ENCODE peak calls at places on chromosomes 5 and 9, in six cellular contexts. One of them, this sample, is unnamed.

GRCh38 chr9:81849631-81850259 is 78.5 kb upstream of the SPATA31D4 start:
- DNase-seq in pancreas: no peak
- DNase-seq in A549: no peak
- DNase-seq in psoas muscle: no peak
- DNase-seq in left lung: no peak
- DNase-seq in tibial artery: no peak
- DNase-seq in this sample: no peak

GRCh38 chr9:114503522-114504340 is 1.5 kb downstream of the WHRN start:
- DNase-seq in pancreas: no peak
- DNase-seq in A549: no peak
- DNase-seq in psoas muscle: no peak
- DNase-seq in left lung: no peak
- DNase-seq in tibial artery: no peak
- DNase-seq in this sample: no peak

GRCh38 chr5:147887026-147887627 is 8.6 kb downstream of the SCGB3A2 start:
- DNase-seq in pancreas: no peak
- DNase-seq in A549: peak
- DNase-seq in psoas muscle: no peak
- DNase-seq in left lung: no peak
- DNase-seq in tibial artery: no peak
- DNase-seq in this sample: no peak

GRCh38 chr9:121906074-121906520 is 187.0 kb downstream of the TTLL11 start:
- DNase-seq in pancreas: no peak
- DNase-seq in A549: no peak
- DNase-seq in psoas muscle: no peak
- DNase-seq in left lung: no peak
- DNase-seq in tibial artery: no peak
- DNase-seq in this sample: no peak

GRCh38 chr9:134204041-134204440 is 39.7 kb upstream of the RNU6ATAC start:
- DNase-seq in pancreas: no peak
- DNase-seq in A549: no peak
- DNase-seq in psoas muscle: peak
- DNase-seq in left lung: peak
- DNase-seq in tibial artery: no peak
- DNase-seq in this sample: peak

GRCh38 chr5:34959323-34959722 is 30.0 kb downstream of the DNAJC21 start:
- DNase-seq in pancreas: no peak
- DNase-seq in A549: no peak
- DNase-seq in psoas muscle: no peak
- DNase-seq in left lung: no peak
- DNase-seq in tibial artery: no peak
- DNase-seq in this sample: no peak

GRCh38 chr9:36625006-36625600 is 52.4 kb downstream of the MELK start:
- DNase-seq in pancreas: no peak
- DNase-seq in A549: peak
- DNase-seq in psoas muscle: peak
- DNase-seq in left lung: no peak
- DNase-seq in tibial artery: peak
- DNase-seq in this sample: no peak

GRCh38 chr9:18520395-18520794 is 46.4 kb downstream of the ADAMTSL1 start:
- DNase-seq in pancreas: no peak
- DNase-seq in A549: no peak
- DNase-seq in psoas muscle: no peak
- DNase-seq in left lung: no peak
- DNase-seq in tibial artery: no peak
- DNase-seq in this sample: no peak

GRCh38 chr5:109416882-109417281 is 7.1 kb upstream of the PJA2 start:
- DNase-seq in pancreas: no peak
- DNase-seq in A549: no peak
- DNase-seq in psoas muscle: no peak
- DNase-seq in left lung: no peak
- DNase-seq in tibial artery: no peak
- DNase-seq in this sample: no peak

GRCh38 chr5:130762031-130762430 is 403.0 kb downstream of the HINT1 start:
- DNase-seq in pancreas: no peak
- DNase-seq in A549: no peak
- DNase-seq in psoas muscle: no peak
- DNase-seq in left lung: no peak
- DNase-seq in tibial artery: no peak
- DNase-seq in this sample: no peak

GRCh38 chr9:125748511-125749099 is 1.4 kb downstream of the PBX3 start:
- DNase-seq in pancreas: no peak
- DNase-seq in A549: no peak
- DNase-seq in psoas muscle: peak
- DNase-seq in left lung: peak
- DNase-seq in tibial artery: no peak
- DNase-seq in this sample: no peak

DNA sequence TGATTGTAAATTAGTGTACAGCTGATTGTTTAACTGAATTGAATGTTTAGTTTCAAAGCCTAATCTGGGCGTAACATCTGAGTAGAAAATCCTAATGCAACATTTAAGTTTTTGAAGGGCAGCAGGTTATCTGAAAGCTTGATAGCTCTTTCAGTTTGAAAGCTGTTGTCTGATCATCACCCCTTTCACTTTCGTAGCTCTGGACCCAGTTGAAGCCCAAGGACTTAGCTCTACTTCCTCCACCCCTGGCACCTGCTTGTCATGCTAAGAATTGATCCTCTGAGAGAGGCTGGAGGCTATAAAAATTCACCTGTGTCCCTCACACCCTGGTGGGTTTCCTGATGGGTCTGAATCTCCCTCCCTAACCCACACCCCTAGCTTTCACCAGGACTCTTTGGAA is 86.0 kb downstream of the ZFAND5 start:
- DNase-seq in pancreas: no peak
- DNase-seq in A549: no peak
- DNase-seq in psoas muscle: no peak
- DNase-seq in left lung: no peak
- DNase-seq in tibial artery: no peak
- DNase-seq in this sample: no peak
- H3K4me3 ChIP-seq in pancreas: no peak
- H3K4me3 ChIP-seq in A549: no peak
- H3K4me3 ChIP-seq in psoas muscle: no peak
- H3K4me3 ChIP-seq in left lung: no peak
- H3K4me3 ChIP-seq in tibial artery: no peak
- H3K4me3 ChIP-seq in this sample: no peak

DNA sequence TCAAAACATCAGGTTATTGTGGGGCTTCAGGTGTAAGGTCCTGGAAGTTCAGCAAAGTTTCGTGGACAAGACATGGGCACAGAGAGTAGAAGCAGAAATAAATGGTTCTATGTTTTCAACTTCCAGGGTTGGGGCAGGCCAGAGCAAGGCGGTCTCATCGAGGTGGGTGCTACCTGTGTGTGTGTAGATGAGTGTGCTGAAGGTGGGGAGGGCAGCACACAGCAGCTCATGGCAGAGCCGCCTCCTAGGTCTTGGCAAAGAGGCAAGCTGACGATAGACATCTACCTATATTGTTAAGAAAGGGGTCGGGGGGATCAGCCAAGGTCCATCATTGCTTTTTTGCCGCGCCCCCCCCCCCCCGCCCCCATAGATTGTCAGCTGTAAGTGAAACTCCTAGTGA is 3.8 kb downstream of the RAB24 start:
- DNase-seq in pancreas: no peak
- DNase-seq in A549: no peak
- DNase-seq in psoas muscle: no peak
- DNase-seq in left lung: peak
- DNase-seq in tibial artery: no peak
- DNase-seq in this sample: no peak
- H3K27ac ChIP-seq in pancreas: no peak
- H3K27ac ChIP-seq in A549: no peak
- H3K27ac ChIP-seq in psoas muscle: peak
- H3K27ac ChIP-seq in left lung: peak
- H3K27ac ChIP-seq in tibial artery: peak
- H3K27ac ChIP-seq in this sample: peak

DNA sequence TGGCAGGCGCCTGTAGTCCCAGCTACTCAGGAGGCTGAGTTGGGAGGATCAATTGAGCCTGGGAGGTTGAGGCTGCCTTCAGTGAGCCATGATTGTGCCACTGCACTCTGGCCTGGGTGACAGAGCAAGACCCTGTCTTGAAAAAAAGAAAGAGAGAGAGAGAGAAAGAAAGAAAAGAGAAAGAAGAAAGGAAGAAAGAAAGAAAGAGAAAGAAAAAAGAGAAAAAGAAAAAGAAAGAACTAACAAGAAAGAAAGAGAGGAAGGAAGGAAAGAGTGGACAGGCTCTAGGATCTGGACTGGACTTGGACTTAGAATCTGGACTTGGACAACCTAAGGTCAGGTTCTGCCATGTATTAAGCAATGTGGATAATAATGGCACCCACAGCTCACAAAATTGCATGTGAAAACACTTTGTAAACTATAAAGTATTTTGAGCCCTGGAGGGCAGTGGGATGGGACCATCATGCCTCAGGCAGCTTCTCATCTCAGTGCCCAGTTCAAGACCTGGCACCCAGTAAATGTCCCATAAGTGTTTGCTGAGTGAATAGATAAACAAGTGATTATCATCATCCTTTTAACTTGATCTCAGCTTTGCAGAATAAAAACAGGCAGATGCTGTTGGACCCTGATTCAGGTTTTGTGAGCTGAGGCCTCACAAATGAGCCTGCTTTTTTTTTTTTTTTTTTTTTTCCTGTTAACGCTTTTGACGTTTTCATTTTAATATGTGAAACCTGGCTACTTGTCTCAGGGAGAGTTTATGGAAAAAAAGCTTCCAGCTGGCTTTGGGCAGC is 12.8 kb upstream of the PHF19 start:
- DNase-seq in pancreas: no peak
- DNase-seq in A549: no peak
- DNase-seq in psoas muscle: no peak
- DNase-seq in left lung: no peak
- DNase-seq in tibial artery: no peak
- DNase-seq in this sample: no peak
- H3K4me3 ChIP-seq in pancreas: no peak
- H3K4me3 ChIP-seq in A549: no peak
- H3K4me3 ChIP-seq in psoas muscle: no peak
- H3K4me3 ChIP-seq in left lung: no peak
- H3K4me3 ChIP-seq in tibial artery: no peak
- H3K4me3 ChIP-seq in this sample: no peak

GRCh38 chr9:95028855-95029219 is 288.7 kb downstream of the FANCC start:
- DNase-seq in pancreas: peak
- DNase-seq in A549: no peak
- DNase-seq in psoas muscle: no peak
- DNase-seq in left lung: no peak
- DNase-seq in tibial artery: no peak
- DNase-seq in this sample: no peak
- H3K27ac ChIP-seq in pancreas: peak
- H3K27ac ChIP-seq in A549: peak
- H3K27ac ChIP-seq in psoas muscle: peak
- H3K27ac ChIP-seq in left lung: no peak
- H3K27ac ChIP-seq in tibial artery: peak
- H3K27ac ChIP-seq in this sample: peak

GRCh38 chr5:51398875-51399635 is 15.8 kb downstream of the ISL1 start:
- DNase-seq in pancreas: peak
- DNase-seq in A549: no peak
- DNase-seq in psoas muscle: no peak
- DNase-seq in left lung: peak
- DNase-seq in tibial artery: no peak
- DNase-seq in this sample: no peak
- H3K4me3 ChIP-seq in pancreas: no peak
- H3K4me3 ChIP-seq in A549: no peak
- H3K4me3 ChIP-seq in psoas muscle: no peak
- H3K4me3 ChIP-seq in left lung: no peak
- H3K4me3 ChIP-seq in tibial artery: no peak
- H3K4me3 ChIP-seq in this sample: no peak

DNA sequence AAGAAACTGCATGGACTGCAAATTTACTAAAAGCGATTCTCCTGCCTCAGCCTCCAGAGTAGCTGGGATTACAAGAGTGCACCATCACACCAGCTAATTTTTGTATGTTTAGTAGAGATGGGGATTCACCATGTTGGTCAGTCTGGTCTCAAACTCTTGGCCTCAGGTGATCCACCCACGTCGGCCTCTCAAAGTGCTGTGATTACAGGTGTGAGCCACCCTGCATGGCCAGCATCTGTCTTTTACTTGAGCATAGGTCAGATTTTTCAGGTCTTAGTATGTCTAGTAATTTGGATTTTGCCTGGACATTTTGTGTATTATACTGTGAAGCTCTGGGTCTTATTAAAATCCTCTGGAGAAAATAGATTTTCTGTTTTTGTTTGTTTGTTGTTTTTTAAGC is 277.8 kb upstream of the VLDLR start:
- DNase-seq in pancreas: no peak
- DNase-seq in A549: no peak
- DNase-seq in psoas muscle: no peak
- DNase-seq in left lung: no peak
- DNase-seq in tibial artery: no peak
- DNase-seq in this sample: no peak
- H3K27ac ChIP-seq in pancreas: no peak
- H3K27ac ChIP-seq in A549: no peak
- H3K27ac ChIP-seq in psoas muscle: no peak
- H3K27ac ChIP-seq in left lung: no peak
- H3K27ac ChIP-seq in tibial artery: no peak
- H3K27ac ChIP-seq in this sample: no peak

GRCh38 chr5:112647428-112647827 is 90.3 kb upstream of the APC start:
- DNase-seq in pancreas: no peak
- DNase-seq in A549: no peak
- DNase-seq in psoas muscle: no peak
- DNase-seq in left lung: no peak
- DNase-seq in tibial artery: no peak
- DNase-seq in this sample: no peak
- H3K4me3 ChIP-seq in pancreas: no peak
- H3K4me3 ChIP-seq in A549: no peak
- H3K4me3 ChIP-seq in psoas muscle: no peak
- H3K4me3 ChIP-seq in left lung: no peak
- H3K4me3 ChIP-seq in tibial artery: no peak
- H3K4me3 ChIP-seq in this sample: no peak